ENCODE peak calls at places on chromosome 1, in eight cellular contexts. T is omental fat pad; N is activated CD8-positive, alpha-beta memory T cell treated with anti-CD3 and anti-CD28 coated beads for 48 hours; X is ACHN; B is right atrium auricular region; L is activated naive CD8-positive, alpha-beta T cell treated with anti-CD3 and anti-CD28 coated beads, Interleukin-2, amount 50 U/mL, for 24 hours; Y is NCI-H2081; K is MV-4-11. Q is an unnamed sample.

GRCh38 chr1:6547301-6547700 is 7.0 kb downstream of the NOL9 start:
- DNase-seq in T (no peak), N (no peak), X (no peak), B (no peak), L (no peak), Y (no peak), K (no peak), Q (no peak)

GRCh38 chr1:101264699-101265098 is 27.9 kb downstream of the S1PR1 start:
- DNase-seq in T (no peak), N (no peak), X (no peak), B (no peak), L (no peak), Y (no peak), K (no peak), Q (no peak)

GRCh38 chr1:27993241-27993640 is 33.5 kb downstream of the XKR8 start:
- DNase-seq in T (no peak), N (no peak), X (no peak), B (no peak), L (no peak), Y (no peak), K (no peak), Q (no peak)

GRCh38 chr1:36912365-36912840 is 121.9 kb downstream of the GRIK3 start:
- DNase-seq in T (no peak), N (no peak), X (no peak), B (no peak), L (no peak), Y (no peak), K (no peak), Q (no peak)

GRCh38 chr1:98661544-98662353 is at the start of gene SNX7:
- DNase-seq in T (peak), N (no peak), X (peak), B (peak), L (peak), Y (peak), K (no peak), Q (no peak)

GRCh38 chr1:109832935-109833334 is 69.2 kb upstream of the EPS8L3 start:
- DNase-seq in T (no peak), N (no peak), X (no peak), B (peak), L (no peak), Y (no peak), K (no peak), Q (no peak)

GRCh38 chr1:96887501-96887900 is 165.9 kb downstream of the PTBP2 start:
- DNase-seq in T (no peak), N (no peak), X (no peak), B (no peak), L (no peak), Y (no peak), K (no peak), Q (no peak)

GRCh38 chr1:35470964-35471613 is 86.1 kb downstream of the KIAA0319L start:
- DNase-seq in T (no peak), N (no peak), X (no peak), B (no peak), L (no peak), Y (no peak), K (no peak), Q (no peak)

GRCh38 chr1:152007047-152007446 is 13.4 kb upstream of the S100A10 start:
- DNase-seq in T (no peak), N (no peak), X (no peak), B (no peak), L (no peak), Y (no peak), K (no peak), Q (no peak)

GRCh38 chr1:53835491-53835890 is 2.6 kb downstream of the NDC1 start:
- DNase-seq in T (no peak), N (no peak), X (no peak), B (no peak), L (no peak), Y (no peak), K (no peak), Q (no peak)

Q was measured in K562.